ENCODE peak calls at places on chromosomes 7 and 10, in six cellular contexts. One of them, this sample, is unnamed. For H3K9me3, the result is how much of the 10 kb centered on the place peaks cover.

GRCh38 chr7:127822822-127823508 is 171.0 kb downstream of the SND1 start:
- DNase-seq in OCI-LY7: peak
- DNase-seq in adrenal gland: no peak
- DNase-seq in psoas muscle: no peak
- DNase-seq in SJSA1: no peak
- DNase-seq in aorta: no peak
- DNase-seq in this sample: no peak

GRCh38 chr7:1483079-1483478 is 21.1 kb downstream of the INTS1 start:
- DNase-seq in OCI-LY7: no peak
- DNase-seq in aorta: no peak
- DNase-seq in SJSA1: no peak
- DNase-seq in psoas muscle: no peak
- DNase-seq in adrenal gland: no peak
- DNase-seq in this sample: no peak

GRCh38 chr10:62638062-62638477 is 166.4 kb upstream of the ADO start:
- DNase-seq in SJSA1: no peak
- DNase-seq in psoas muscle: no peak
- DNase-seq in aorta: no peak
- DNase-seq in adrenal gland: no peak
- DNase-seq in OCI-LY7: peak
- DNase-seq in this sample: no peak

GRCh38 chr7:115363916-115364315 is 442.0 kb downstream of the MDFIC start:
- DNase-seq in SJSA1: no peak
- DNase-seq in OCI-LY7: no peak
- DNase-seq in adrenal gland: no peak
- DNase-seq in aorta: no peak
- DNase-seq in psoas muscle: no peak
- DNase-seq in this sample: no peak

GRCh38 chr7:97982647-97983046 is 7.3 kb downstream of the OCM2 start:
- DNase-seq in SJSA1: no peak
- DNase-seq in aorta: no peak
- DNase-seq in adrenal gland: no peak
- DNase-seq in psoas muscle: no peak
- DNase-seq in OCI-LY7: no peak
- DNase-seq in this sample: no peak

GRCh38 chr10:72742797-72743196 is 50.9 kb downstream of the MCU start:
- DNase-seq in psoas muscle: no peak
- DNase-seq in OCI-LY7: no peak
- DNase-seq in adrenal gland: no peak
- DNase-seq in aorta: no peak
- DNase-seq in SJSA1: no peak
- DNase-seq in this sample: no peak

GRCh38 chr10:99435986-99436633 is 5.7 kb upstream of the GOT1 start:
- DNase-seq in psoas muscle: no peak
- DNase-seq in SJSA1: peak
- DNase-seq in adrenal gland: no peak
- DNase-seq in aorta: no peak
- DNase-seq in OCI-LY7: peak
- DNase-seq in this sample: no peak

GRCh38 chr10:325282-325681 is 190.0 kb downstream of the ZMYND11 start:
- DNase-seq in aorta: no peak
- DNase-seq in SJSA1: no peak
- DNase-seq in OCI-LY7: no peak
- DNase-seq in adrenal gland: no peak
- DNase-seq in psoas muscle: no peak
- DNase-seq in this sample: no peak

GRCh38 chr7:152076324-152076821 is 50.9 kb downstream of the GALNT11 start:
- DNase-seq in aorta: no peak
- DNase-seq in psoas muscle: no peak
- DNase-seq in OCI-LY7: peak
- DNase-seq in SJSA1: no peak
- DNase-seq in adrenal gland: peak
- DNase-seq in this sample: no peak

GRCh38 chr10:120474956-120475355 is 17.9 kb downstream of the PLPP4 start:
- DNase-seq in OCI-LY7: no peak
- DNase-seq in adrenal gland: no peak
- DNase-seq in psoas muscle: no peak
- DNase-seq in SJSA1: no peak
- DNase-seq in aorta: no peak
- DNase-seq in this sample: no peak

GRCh38 chr7:64183126-64183742 is 23.8 kb upstream of the ZNF735 start:
- DNase-seq in psoas muscle: peak
- DNase-seq in OCI-LY7: peak
- DNase-seq in adrenal gland: peak
- DNase-seq in aorta: no peak
- DNase-seq in SJSA1: no peak
- DNase-seq in this sample: no peak

GRCh38 chr7:154503962-154504550 is 451.9 kb downstream of the DPP6 start:
- DNase-seq in adrenal gland: no peak
- DNase-seq in SJSA1: no peak
- DNase-seq in aorta: no peak
- DNase-seq in psoas muscle: no peak
- DNase-seq in OCI-LY7: peak
- DNase-seq in this sample: no peak

GRCh38 chr7:5797716-5798115 is 16.3 kb upstream of the RNF216 start:
- DNase-seq in aorta: no peak
- DNase-seq in OCI-LY7: no peak
- DNase-seq in SJSA1: no peak
- DNase-seq in adrenal gland: no peak
- DNase-seq in psoas muscle: no peak
- DNase-seq in this sample: no peak

GRCh38 chr10:13518076-13518692 is 10.6 kb downstream of the BEND7 start:
- DNase-seq in psoas muscle: no peak
- DNase-seq in OCI-LY7: no peak
- DNase-seq in aorta: no peak
- DNase-seq in adrenal gland: no peak
- DNase-seq in SJSA1: no peak
- DNase-seq in this sample: no peak

GRCh38 chr7:40680657-40681056 is 545.9 kb downstream of the SUGCT start:
- DNase-seq in SJSA1: no peak
- DNase-seq in psoas muscle: no peak
- DNase-seq in OCI-LY7: peak
- DNase-seq in adrenal gland: no peak
- DNase-seq in aorta: no peak
- DNase-seq in this sample: no peak

GRCh38 chr7:22561356-22561755 is 61.4 kb upstream of the STEAP1B start:
- DNase-seq in psoas muscle: peak
- DNase-seq in SJSA1: peak
- DNase-seq in aorta: peak
- DNase-seq in OCI-LY7: no peak
- DNase-seq in adrenal gland: peak
- DNase-seq in this sample: peak

GRCh38 chr7:150901160-150902035 is 49.1 kb downstream of the AOC1 start:
- DNase-seq in psoas muscle: no peak
- DNase-seq in aorta: no peak
- DNase-seq in OCI-LY7: peak
- DNase-seq in SJSA1: no peak
- DNase-seq in adrenal gland: peak
- DNase-seq in this sample: no peak

GRCh38 chr7:45196374-45196773 is 38.8 kb downstream of the RAMP3 start:
- DNase-seq in aorta: no peak
- DNase-seq in OCI-LY7: no peak
- DNase-seq in psoas muscle: no peak
- DNase-seq in SJSA1: no peak
- DNase-seq in adrenal gland: no peak
- DNase-seq in this sample: no peak

GRCh38 chr10:8133146-8133545 is 78.7 kb downstream of the GATA3 start:
- DNase-seq in SJSA1: no peak
- DNase-seq in psoas muscle: no peak
- DNase-seq in OCI-LY7: no peak
- DNase-seq in aorta: no peak
- DNase-seq in adrenal gland: no peak
- DNase-seq in this sample: no peak

GRCh38 chr7:1142051-1142635 is 17.9 kb downstream of the ZFAND2A start:
- DNase-seq in adrenal gland: no peak
- DNase-seq in psoas muscle: no peak
- DNase-seq in aorta: peak
- DNase-seq in SJSA1: no peak
- DNase-seq in OCI-LY7: no peak
- DNase-seq in this sample: no peak

GRCh38 chr10:4819067-4819466 is 6.9 kb upstream of the AKR1E2 start:
- DNase-seq in aorta: no peak
- DNase-seq in psoas muscle: no peak
- DNase-seq in OCI-LY7: no peak
- DNase-seq in SJSA1: no peak
- DNase-seq in adrenal gland: no peak
- DNase-seq in this sample: no peak
- H3K4me3 ChIP-seq in aorta: no peak
- H3K4me3 ChIP-seq in psoas muscle: no peak
- H3K4me3 ChIP-seq in OCI-LY7: no peak
- H3K4me3 ChIP-seq in SJSA1: no peak
- H3K4me3 ChIP-seq in adrenal gland: no peak
- H3K4me3 ChIP-seq in this sample: no peak

GRCh38 chr7:106080307-106080987 is 31.7 kb downstream of the SYPL1 start:
- DNase-seq in psoas muscle: no peak
- DNase-seq in SJSA1: no peak
- DNase-seq in adrenal gland: no peak
- DNase-seq in OCI-LY7: no peak
- DNase-seq in aorta: no peak
- DNase-seq in this sample: no peak
- H3K27ac ChIP-seq in psoas muscle: no peak
- H3K27ac ChIP-seq in SJSA1: no peak
- H3K27ac ChIP-seq in adrenal gland: no peak
- H3K27ac ChIP-seq in OCI-LY7: no peak
- H3K27ac ChIP-seq in aorta: no peak
- H3K27ac ChIP-seq in this sample: no peak

GRCh38 chr7:93138576-93138975 is 9.6 kb downstream of the SAMD9L start:
- DNase-seq in SJSA1: no peak
- DNase-seq in adrenal gland: no peak
- DNase-seq in aorta: no peak
- DNase-seq in OCI-LY7: no peak
- DNase-seq in psoas muscle: no peak
- DNase-seq in this sample: no peak
- H3K9me3 ChIP-seq in SJSA1: under half
- H3K9me3 ChIP-seq in adrenal gland: under half
- H3K9me3 ChIP-seq in aorta: under half
- H3K9me3 ChIP-seq in OCI-LY7: under half
- H3K9me3 ChIP-seq in psoas muscle: under half
- H3K9me3 ChIP-seq in this sample: under half

GRCh38 chr7:149836434-149836833 is 1.7 kb upstream of the ZNF862 start:
- DNase-seq in psoas muscle: no peak
- DNase-seq in SJSA1: no peak
- DNase-seq in OCI-LY7: no peak
- DNase-seq in adrenal gland: no peak
- DNase-seq in aorta: no peak
- DNase-seq in this sample: no peak

GRCh38 chr7:149838992-149839408 is 825 bp downstream of the ZNF862 start:
- DNase-seq in aorta: no peak
- DNase-seq in psoas muscle: no peak
- DNase-seq in adrenal gland: peak
- DNase-seq in OCI-LY7: no peak
- DNase-seq in SJSA1: no peak
- DNase-seq in this sample: no peak

GRCh38 chr7:149838224-149838991 is at the start of gene ZNF862:
- DNase-seq in OCI-LY7: peak
- DNase-seq in psoas muscle: peak
- DNase-seq in adrenal gland: peak
- DNase-seq in aorta: peak
- DNase-seq in SJSA1: peak
- DNase-seq in this sample: peak

GRCh38 chr7:149839933-149840332 is 1.8 kb downstream of the ZNF862 start:
- DNase-seq in adrenal gland: no peak
- DNase-seq in SJSA1: no peak
- DNase-seq in OCI-LY7: no peak
- DNase-seq in aorta: no peak
- DNase-seq in psoas muscle: no peak
- DNase-seq in this sample: no peak

DNA sequence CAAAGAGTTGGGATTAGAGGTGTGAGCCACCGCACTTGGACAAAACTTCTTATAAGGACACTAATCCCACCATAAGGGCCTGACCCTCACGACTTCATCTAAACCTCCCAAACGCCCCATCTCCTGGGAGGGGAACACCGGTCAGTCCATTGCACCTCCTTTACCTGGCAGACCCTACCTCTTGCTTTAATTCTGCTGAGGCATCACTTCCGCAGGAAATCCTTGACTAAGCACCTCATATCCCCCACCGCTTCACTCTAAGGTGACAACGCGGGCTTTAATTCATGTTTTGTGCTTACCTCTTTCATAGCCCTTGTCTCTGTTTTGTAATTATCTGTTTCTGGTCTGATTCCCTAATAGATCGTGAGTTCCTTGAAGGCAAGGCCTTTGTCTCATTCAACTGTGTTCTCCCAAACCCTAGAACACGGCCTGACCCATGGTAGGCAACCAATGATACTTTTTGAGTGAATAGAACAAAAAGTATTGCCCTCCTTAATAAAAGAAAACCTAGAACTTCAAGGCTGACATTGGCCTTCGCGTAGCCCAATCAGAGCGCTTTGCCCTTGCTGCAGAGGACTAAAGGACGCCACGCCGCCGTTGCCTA is 453 bp upstream of the ZNF862 start:
- DNase-seq in OCI-LY7: no peak
- DNase-seq in SJSA1: no peak
- DNase-seq in aorta: no peak
- DNase-seq in adrenal gland: no peak
- DNase-seq in psoas muscle: no peak
- DNase-seq in this sample: no peak
- H3K4me3 ChIP-seq in OCI-LY7: no peak
- H3K4me3 ChIP-seq in SJSA1: peak
- H3K4me3 ChIP-seq in aorta: no peak
- H3K4me3 ChIP-seq in adrenal gland: no peak
- H3K4me3 ChIP-seq in psoas muscle: no peak
- H3K4me3 ChIP-seq in this sample: peak

GRCh38 chr10:51073035-51073434 is 1.3 kb upstream of the PRKG1 start:
- DNase-seq in SJSA1: no peak
- DNase-seq in psoas muscle: no peak
- DNase-seq in adrenal gland: no peak
- DNase-seq in OCI-LY7: no peak
- DNase-seq in aorta: no peak
- DNase-seq in this sample: no peak
- H3K27ac ChIP-seq in SJSA1: no peak
- H3K27ac ChIP-seq in psoas muscle: no peak
- H3K27ac ChIP-seq in adrenal gland: peak
- H3K27ac ChIP-seq in OCI-LY7: no peak
- H3K27ac ChIP-seq in aorta: no peak
- H3K27ac ChIP-seq in this sample: peak

DNA sequence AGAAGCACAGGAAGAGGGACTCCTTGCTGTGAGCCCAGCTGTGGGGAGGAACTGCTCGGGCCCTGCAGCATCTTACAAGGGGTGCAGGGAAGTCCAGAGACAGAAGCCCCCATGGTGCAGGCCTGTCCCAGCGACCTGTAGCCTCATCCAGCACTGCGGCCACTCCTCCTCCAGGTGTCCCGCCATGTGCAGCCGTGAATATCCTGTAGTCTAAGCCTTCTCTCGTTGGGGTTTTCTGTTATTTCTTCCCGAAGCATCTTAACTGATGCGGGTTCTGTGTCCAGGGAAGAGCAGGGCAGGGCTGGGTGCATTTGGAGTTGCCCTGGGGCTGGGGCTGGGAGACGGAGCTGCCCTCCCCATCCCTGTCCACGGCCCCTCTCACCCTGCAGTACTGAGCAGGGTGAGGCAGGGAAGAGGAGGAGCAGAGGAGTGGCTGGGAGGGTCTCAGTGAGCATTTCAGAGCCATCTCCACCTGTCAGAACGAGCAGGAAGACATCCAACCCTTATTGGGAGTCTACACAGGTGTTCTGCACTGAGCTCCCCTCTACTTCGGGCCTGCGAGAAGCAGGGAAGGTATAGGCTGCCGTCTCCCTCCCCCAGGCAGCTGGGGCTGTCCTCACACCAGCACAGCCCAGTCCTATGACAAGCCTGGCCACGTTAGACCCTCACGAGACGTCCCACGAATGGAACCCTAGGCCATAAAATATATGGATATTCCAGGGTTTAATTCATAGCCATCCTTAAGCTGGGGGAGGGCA is 494.5 kb downstream of the DNAJB6 start:
- DNase-seq in psoas muscle: no peak
- DNase-seq in adrenal gland: no peak
- DNase-seq in aorta: peak
- DNase-seq in SJSA1: no peak
- DNase-seq in OCI-LY7: no peak
- DNase-seq in this sample: no peak
- H3K9me3 ChIP-seq in psoas muscle: under half
- H3K9me3 ChIP-seq in adrenal gland: under half
- H3K9me3 ChIP-seq in aorta: under half
- H3K9me3 ChIP-seq in SJSA1: under half
- H3K9me3 ChIP-seq in OCI-LY7: under half
- H3K9me3 ChIP-seq in this sample: under half

This sample was measured in tibial artery.